ENCODE peak calls at places on chromosomes 11 and 22, in ten cellular contexts. Z is GM13976, J is astrocyte of the spinal cord, N is AG04450, H is IMR-90, I is MM.1S, L is coronary artery, U is cardiac muscle cell, G is foreskin fibroblast, F is SK-N-SH. Q is an unnamed sample.

GRCh38 chr11:119787074-119787461 is 58.1 kb upstream of the NECTIN1 start:
- DNase-seq in I (no peak), J (no peak), F (no peak), H (no peak), N (no peak), Z (no peak), G (no peak), U (no peak), L (no peak), Q (no peak)

GRCh38 chr11:47899801-47900200 is 51.7 kb upstream of the NUP160 start:
- DNase-seq in J (no peak), H (no peak), N (no peak), I (peak; percentile 92), F (no peak), L (no peak), G (no peak), U (no peak), Z (peak; percentile 67), Q (no peak)

GRCh38 chr22:38700271-38700788 is 413 bp downstream of the JOSD1 start:
- DNase-seq in Z (no peak), U (no peak), I (no peak), F (peak; percentile 82), H (no peak), J (peak; percentile 33), L (no peak), N (no peak), G (no peak), Q (peak; percentile 21)

GRCh38 chr22:35547993-35548761 is 7.5 kb downstream of the RASD2 start:
- DNase-seq in J (no peak), L (no peak), H (no peak), U (no peak), G (no peak), Z (no peak), I (no peak), F (no peak), N (no peak), Q (no peak)

GRCh38 chr22:20434773-20435172 is 2.9 kb downstream of the SCARF2 start:
- DNase-seq in N (no peak), F (no peak), H (no peak), Z (no peak), L (no peak), J (no peak), U (no peak), G (no peak), I (no peak), Q (no peak)

GRCh38 chr11:34492806-34493414 is 20.7 kb downstream of the ELF5 start:
- DNase-seq in J (peak; percentile 69), G (peak; percentile 38), I (peak; percentile 60), L (no peak), F (peak; percentile 72), Z (peak; percentile 66), N (no peak), H (peak; percentile 51), U (peak; percentile 81), Q (peak; percentile 38)

GRCh38 chr22:44380716-44381500 is 68.2 kb upstream of the SHISAL1 start:
- DNase-seq in G (no peak), U (no peak), I (no peak), F (no peak), L (peak; percentile 56), J (no peak), N (no peak), H (no peak), Z (no peak), Q (no peak)

GRCh38 chr22:44710474-44711235 is 8.7 kb downstream of the PRR5 start:
- DNase-seq in Z (peak; percentile 67), U (no peak), I (no peak), N (no peak), G (no peak), J (no peak), H (no peak), L (no peak), F (no peak), Q (no peak)

GRCh38 chr11:29773656-29774264 is 243.1 kb downstream of the KCNA4 start:
- DNase-seq in H (no peak), L (no peak), F (no peak), Z (no peak), N (no peak), I (no peak), G (no peak), J (peak; percentile 9), U (peak; percentile 92), Q (no peak)

GRCh38 chr11:128492903-128493569 is 94.3 kb downstream of the ETS1 start:
- DNase-seq in Z (no peak), J (no peak), N (no peak), L (no peak), H (no peak), I (peak; percentile 71), F (no peak), G (no peak), U (peak; percentile 28), Q (no peak)

GRCh38 chr22:38843201-38843715 is 570 bp downstream of the NPTXR start:
- DNase-seq in I (no peak), G (peak; percentile 77), F (peak; percentile 84), N (peak; percentile 52), J (peak; percentile 69), L (no peak), Z (peak; percentile 69), H (peak; percentile 81), U (peak; percentile 82), Q (peak; percentile 24)

GRCh38 chr11:60934790-60935605 is 10.7 kb downstream of the TMEM132A start:
- DNase-seq in N (no peak), G (no peak), L (no peak), F (no peak), I (no peak), Z (peak; percentile 42), U (no peak), J (no peak), H (no peak), Q (no peak)

GRCh38 chr11:126109941-126110731 is 47.5 kb upstream of the CDON start:
- DNase-seq in N (no peak), J (peak; percentile 53), G (no peak), H (peak; percentile 63), F (no peak), U (no peak), I (no peak), Z (no peak), L (no peak), Q (peak; percentile 29)

GRCh38 chr11:121071456-121072236 is 29.4 kb upstream of the TECTA start:
- DNase-seq in L (no peak), Z (no peak), J (no peak), F (no peak), I (no peak), N (no peak), U (peak; percentile 29), G (no peak), H (no peak), Q (no peak)

GRCh38 chr11:64916040-64916847 is 765 bp downstream of the ATG2A start:
- DNase-seq in G (peak; percentile 49), J (no peak), H (peak; percentile 33), I (peak; percentile 63), N (no peak), F (peak; percentile 70), L (no peak), U (no peak), Z (peak; percentile 64), Q (no peak)

DNA sequence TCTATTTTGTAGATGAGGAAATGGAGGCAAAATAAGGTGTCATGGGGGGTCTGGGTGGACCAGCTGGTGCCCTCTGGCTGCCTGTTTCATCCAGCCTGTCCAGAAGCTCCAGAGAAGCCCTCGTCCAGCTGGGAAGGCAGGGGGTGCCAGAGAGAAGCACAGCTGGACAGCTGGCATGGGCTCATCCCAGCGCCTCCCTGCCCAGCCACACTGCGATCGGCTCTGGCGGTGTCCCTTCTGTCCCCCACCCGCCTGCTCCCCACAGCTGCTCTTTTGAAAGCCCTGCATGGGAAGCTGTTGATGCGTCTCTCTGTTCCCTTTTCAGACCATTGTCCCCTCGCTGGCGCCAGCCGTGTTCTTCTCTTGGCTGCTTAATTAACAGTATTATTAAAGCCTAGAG is 86.5 kb downstream of the MN1 start:
- DNase-seq in Z (no peak), I (no peak), L (no peak), J (no peak), G (no peak), U (no peak), H (no peak), N (no peak), F (peak; percentile 71), Q (no peak)
- TF ChIP-seq CTCF in Z (no peak), I (no peak), L (no peak), J (peak; percentile 16), G (no peak), U (no peak), H (peak; percentile 18), N (peak; percentile 2), F (no peak), Q (peak; percentile 33)

GRCh38 chr11:3659595-3660515 is 11.3 kb downstream of the CHRNA10 start:
- DNase-seq in L (no peak), U (no peak), H (no peak), I (no peak), Z (no peak), N (no peak), G (no peak), F (no peak), J (no peak), Q (no peak)
- TF ChIP-seq CTCF in L (no peak), U (no peak), H (no peak), I (no peak), Z (no peak), N (no peak), G (no peak), F (no peak), J (no peak), Q (no peak)

DNA sequence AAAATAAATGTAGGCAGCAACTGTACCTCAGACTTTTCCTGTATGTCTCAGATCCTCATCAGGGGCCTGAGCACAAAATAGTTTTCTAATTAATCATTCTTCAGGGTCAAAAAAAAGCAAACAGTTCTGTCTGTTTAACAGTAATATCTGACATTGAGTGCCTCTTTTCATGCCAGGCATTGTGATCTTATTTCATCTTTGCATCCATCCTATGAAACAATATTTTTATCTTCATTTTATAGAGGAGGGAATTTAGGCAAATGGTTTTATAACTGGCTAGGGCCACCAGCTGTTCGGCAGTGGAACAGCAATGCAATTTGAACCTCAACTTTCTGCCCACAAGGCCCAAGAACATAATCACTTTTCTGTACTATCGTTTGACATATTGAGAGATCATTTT is 145.6 kb downstream of the WNT7B start:
- DNase-seq in I (no peak), J (peak; percentile 41), H (peak; percentile 38), L (no peak), F (no peak), U (no peak), N (no peak), G (peak; percentile 4), Z (no peak), Q (peak; percentile 13)
- TF ChIP-seq CTCF in I (peak; percentile 26), J (peak; percentile 65), H (peak; percentile 63), L (no peak), F (peak; percentile 53), U (peak; percentile 60), N (peak; percentile 59), G (peak; percentile 33), Z (peak; percentile 46), Q (peak; percentile 64)

DNA sequence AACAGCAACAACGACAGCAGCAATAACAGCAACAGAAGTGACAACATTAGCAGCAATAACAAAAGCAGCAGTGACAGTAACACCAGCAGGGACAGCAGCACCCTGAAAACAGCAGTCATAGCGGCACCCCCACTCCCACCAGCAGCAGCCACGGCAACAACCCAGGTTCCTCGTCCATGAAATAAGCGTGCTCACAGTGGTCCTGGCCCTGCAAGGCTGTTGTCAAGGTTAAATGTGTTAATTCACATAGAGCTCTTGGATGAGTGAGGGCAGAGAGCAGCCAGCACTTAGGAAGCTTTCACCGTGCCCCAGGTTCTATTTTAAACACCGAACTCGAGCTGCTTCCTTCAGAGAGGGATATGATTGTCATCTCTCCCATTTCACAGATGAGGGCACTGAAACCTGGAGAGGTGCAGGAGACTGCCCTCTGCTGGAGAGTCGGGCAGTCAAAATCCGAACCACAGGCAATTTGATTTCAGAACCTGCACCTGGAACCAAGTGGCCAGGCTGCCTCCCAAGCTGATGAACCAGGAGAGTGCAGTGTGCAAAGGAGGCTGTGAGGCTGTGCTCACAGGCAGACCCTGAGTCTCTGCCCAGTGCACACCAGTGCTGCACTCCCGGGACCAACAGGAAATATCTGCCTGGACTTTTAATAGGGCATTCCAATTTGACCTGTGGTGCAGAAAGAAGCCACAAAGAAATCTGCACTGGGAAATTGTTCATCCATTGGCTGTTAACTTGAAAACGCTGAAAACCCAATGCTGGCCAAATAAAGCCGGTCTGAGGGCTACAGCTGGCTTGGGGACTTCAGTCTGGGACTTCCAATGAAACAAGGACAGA is 22.9 kb upstream of the FGF3 start:
- DNase-seq in N (no peak), L (no peak), F (no peak), Z (peak; percentile 57), G (no peak), H (peak; percentile 13), I (peak; percentile 42), U (no peak), J (no peak), Q (no peak)
- TF ChIP-seq CTCF in N (peak; percentile 33), L (no peak), F (peak; percentile 55), Z (no peak), G (peak; percentile 35), H (peak; percentile 34), I (peak; percentile 62), U (peak; percentile 41), J (peak; percentile 52), Q (peak; percentile 73)